ENCODE peak calls at places on chromosomes 1 and 21, in four cellular contexts. F, M, G and Q are unnamed samples.

GRCh38 chr1:49995734-49996133 is 28.0 kb downstream of the AGBL4 start:
- DNase-seq in G (no peak), F (no peak), M (no peak), Q (no peak)

GRCh38 chr1:223756002-223756775 is 43.9 kb downstream of the CAPN2 start:
- DNase-seq in M (no peak), F (no peak), G (peak; percentile 47), Q (no peak)

GRCh38 chr1:114750780-114751179 is 7.0 kb downstream of the CSDE1 start:
- DNase-seq in G (no peak), F (no peak), M (no peak), Q (no peak)

GRCh38 chr1:169107673-169108160 is 1.2 kb downstream of the ATP1B1 start:
- DNase-seq in F (peak; percentile 62), M (peak; percentile 41), G (no peak), Q (no peak)

GRCh38 chr1:187999973-188000372 is 1171.2 kb downstream of the PLA2G4A start:
- DNase-seq in F (peak; percentile 17), M (no peak), G (no peak), Q (no peak)

GRCh38 chr1:176705585-176705984 is 242.6 kb downstream of the PAPPA2 start:
- DNase-seq in M (no peak), F (no peak), G (no peak), Q (no peak)

GRCh38 chr1:85132078-85132715 is 68.6 kb downstream of the SYDE2 start:
- DNase-seq in M (no peak), F (peak; percentile 50), G (no peak), Q (no peak)

GRCh38 chr1:246591047-246591446 is 24.8 kb downstream of the CNST start:
- DNase-seq in M (no peak), F (no peak), G (no peak), Q (no peak)

GRCh38 chr1:179754031-179754624 is 11.0 kb downstream of the FAM163A start:
- DNase-seq in G (no peak), M (no peak), F (peak; percentile 87), Q (peak; percentile 1)

GRCh38 chr1:241499910-241500309 is 19.6 kb downstream of the FH start:
- DNase-seq in G (no peak), F (peak; percentile 62), M (no peak), Q (no peak)

GRCh38 chr1:202959276-202959620 is 1.1 kb upstream of the ADIPOR1 start:
- DNase-seq in M (no peak), G (no peak), F (peak; percentile 74), Q (no peak)

GRCh38 chr1:33966346-33967141 is 102.7 kb downstream of the HMGB4 start:
- DNase-seq in F (peak; percentile 53), M (no peak), G (no peak), Q (no peak)

GRCh38 chr1:3714284-3714741 is 37.9 kb upstream of the CCDC27 start:
- DNase-seq in F (no peak), G (no peak), M (no peak), Q (no peak)

GRCh38 chr21:33496345-33496744 is 4.8 kb upstream of the DNAJC28 start:
- DNase-seq in F (no peak), G (no peak), M (no peak), Q (no peak)

GRCh38 chr1:158506369-158506987 is 34.5 kb downstream of the OR10R2 start:
- DNase-seq in G (no peak), M (no peak), F (peak; percentile 8), Q (no peak)

GRCh38 chr1:86062458-86062857 is 94.1 kb downstream of the COL24A1 start:
- DNase-seq in M (no peak), G (no peak), F (peak; percentile 22), Q (no peak)

GRCh38 chr21:41367598-41368360 is 6.0 kb downstream of the MX2 start:
- DNase-seq in G (peak; percentile 86), F (no peak), M (no peak), Q (peak; percentile 61)

GRCh38 chr1:119808972-119809550 is 2.2 kb downstream of the REG4 start:
- DNase-seq in G (peak; percentile 89), M (peak; percentile 82), F (peak; percentile 69), Q (peak; percentile 93)

GRCh38 chr1:43227138-43227836 is 42.5 kb upstream of the TMEM125 start:
- DNase-seq in F (peak; percentile 70), M (peak; percentile 90), G (peak; percentile 93), Q (peak; percentile 97)

GRCh38 chr1:46407636-46408035 is 13.5 kb downstream of the FAAH start:
- DNase-seq in M (no peak), G (peak; percentile 50), F (no peak), Q (no peak)

GRCh38 chr1:168498159-168498609 is 45.6 kb downstream of the XCL2 start:
- DNase-seq in G (no peak), F (peak; percentile 56), M (no peak), Q (no peak)

GRCh38 chr1:59043796-59044195 is 253.1 kb upstream of the FGGY start:
- DNase-seq in G (no peak), M (peak; percentile 63), F (peak; percentile 89), Q (peak; percentile 92)

GRCh38 chr1:177983087-177983823 is 13.4 kb upstream of the SEC16B start:
- DNase-seq in M (no peak), F (peak; percentile 10), G (no peak), Q (no peak)

GRCh38 chr1:241716915-241717651 is 65.0 kb downstream of the WDR64 start:
- DNase-seq in F (no peak), M (no peak), G (no peak), Q (no peak)

GRCh38 chr1:229674042-229674441 is 48.0 kb downstream of the URB2 start:
- DNase-seq in G (no peak), F (no peak), M (no peak), Q (no peak)

GRCh38 chr1:153483776-153484175 is 23.3 kb upstream of the S100A7 start:
- DNase-seq in G (no peak), F (no peak), M (no peak), Q (no peak)

GRCh38 chr1:182069028-182069466 is 7.5 kb upstream of the ZNF648 start:
- DNase-seq in M (peak; percentile 77), G (no peak), F (peak; percentile 14), Q (no peak)

GRCh38 chr1:187734427-187734826 is 905.7 kb downstream of the PLA2G4A start:
- DNase-seq in M (no peak), F (no peak), G (peak; percentile 45), Q (no peak)

GRCh38 chr1:48190893-48191292 is 31.6 kb upstream of the SLC5A9 start:
- DNase-seq in M (no peak), G (no peak), F (no peak), Q (no peak)

GRCh38 chr1:84271452-84272273 is 29.8 kb upstream of the SAMD13 start:
- DNase-seq in M (no peak), F (peak; percentile 72), G (no peak), Q (no peak)

GRCh38 chr1:109917429-109918076 is 6.9 kb downstream of the CSF1 start:
- DNase-seq in G (peak; percentile 21), F (peak; percentile 81), M (no peak), Q (no peak)

GRCh38 chr1:201506092-201506491 is 831 bp downstream of the CSRP1 start:
- DNase-seq in F (no peak), M (no peak), G (no peak), Q (no peak)

GRCh38 chr21:37551406-37552355 is 185.1 kb downstream of the DYRK1A start:
- DNase-seq in G (no peak), F (no peak), M (peak; percentile 61), Q (peak; percentile 76)

GRCh38 chr1:152013664-152014237 is 20.1 kb upstream of the S100A10 start:
- DNase-seq in G (no peak), F (peak; percentile 56), M (no peak), Q (peak; percentile 72)
- TF ChIP-seq CTCF in G (peak; percentile 19), F (peak; percentile 60), M (no peak), Q (no peak)

DNA sequence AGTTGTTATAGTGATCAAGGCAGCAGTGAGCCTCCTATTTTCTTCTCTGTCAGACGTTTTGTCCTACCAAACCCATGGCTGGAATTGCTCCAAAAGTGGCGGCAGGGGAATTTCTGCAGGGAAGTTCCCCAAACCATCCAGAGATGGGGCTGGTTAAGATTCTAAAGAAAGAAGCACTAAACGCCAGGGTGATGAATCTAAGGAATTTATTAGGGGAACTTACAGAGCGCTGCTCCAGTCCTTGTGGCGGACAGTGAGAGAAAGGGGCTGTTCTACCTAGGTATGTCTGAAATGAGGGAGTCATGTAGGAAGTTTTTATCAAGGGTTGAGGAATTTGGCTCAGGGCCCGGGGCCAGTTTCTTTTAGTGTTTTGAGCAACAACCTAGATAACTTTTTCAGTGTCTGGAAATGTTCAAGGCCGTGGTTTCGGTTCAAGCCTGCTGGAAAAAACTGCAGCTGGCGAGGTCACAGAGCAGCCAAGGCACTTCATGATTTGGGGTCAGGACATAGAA is 222.4 kb upstream of the B3GALT2 start:
- DNase-seq in M (peak; percentile 97), G (no peak), F (peak; percentile 75), Q (peak; percentile 21)
- H3K4me3 ChIP-seq in M (no peak overlapping the region), G (peak overlapping the region; percentile 5), F (peak overlapping the region; percentile 6), Q (no peak overlapping the region)

GRCh38 chr1:68495968-68496679 is 758 bp downstream of the DEPDC1 start:
- DNase-seq in F (no peak), M (no peak), G (no peak), Q (no peak)

GRCh38 chr1:68495532-68495931 is 1.4 kb downstream of the DEPDC1 start:
- DNase-seq in M (no peak), F (no peak), G (no peak), Q (no peak)

GRCh38 chr1:68497358-68497698 is 446 bp upstream of the DEPDC1 start:
- DNase-seq in G (no peak), F (no peak), M (no peak), Q (no peak)

GRCh38 chr1:68493193-68493592 is 3.7 kb downstream of the DEPDC1 start:
- DNase-seq in F (no peak), M (no peak), G (no peak), Q (no peak)

DNA sequence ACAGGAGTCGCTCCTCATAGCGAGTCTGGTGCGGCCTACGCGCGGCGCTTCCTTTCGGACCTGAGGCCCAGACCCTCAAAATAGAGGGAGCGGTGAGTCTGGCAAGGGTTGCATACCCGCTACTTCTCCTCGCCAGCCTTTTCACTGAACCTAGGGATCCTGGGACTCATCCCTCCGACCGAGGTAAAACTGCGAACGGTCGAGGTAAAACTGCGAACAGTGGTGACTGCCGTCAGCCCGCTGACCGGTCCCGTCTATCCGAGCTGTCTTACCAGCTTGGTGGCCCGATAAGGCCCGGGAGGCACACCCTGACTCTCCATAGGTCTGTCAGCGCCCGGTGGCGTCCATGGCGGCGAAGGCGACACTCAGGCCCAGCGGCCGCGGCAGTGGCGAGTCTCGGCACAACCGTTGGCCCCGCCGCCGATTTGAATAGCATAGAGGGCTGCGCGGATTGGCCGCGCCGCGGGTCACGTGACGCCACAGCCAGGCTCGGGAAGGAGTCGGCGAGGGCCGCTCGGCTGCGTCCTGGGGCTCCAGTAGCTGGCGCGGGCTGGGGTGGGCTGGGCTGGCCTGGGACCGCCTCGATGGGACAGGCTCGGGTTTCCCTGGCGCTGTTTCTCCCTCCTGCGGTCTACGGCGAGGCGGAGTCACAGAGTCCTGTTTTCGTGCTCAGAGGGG is at the start of gene DEPDC1:
- DNase-seq in F (peak; percentile 92), M (peak; percentile 92), G (peak; percentile 97), Q (peak; percentile 98)
- TF ChIP-seq POLR2A in F (no peak), M (no peak), G (no peak), Q (no peak)

GRCh38 chr1:198350456-198350855 is 190.0 kb downstream of the ATP6V1G3 start:
- DNase-seq in G (no peak), F (no peak), M (no peak), Q (no peak)
- TF ChIP-seq CTCF in G (no peak), F (no peak), M (no peak), Q (no peak)